ENCODE peak calls at places on chromosome 3, in six cellular contexts. P is OCI-LY7, M is dorsolateral prefrontal cortex, L is ovary, T is iPS DF 6.9, G is tibial artery. R is an unnamed sample.

GRCh38 chr3:46671541-46672348 is 21.7 kb downstream of the ALS2CL start:
- DNase-seq in P (no peak), M (peak; percentile 19), L (peak; percentile 7), T (no peak), G (peak; percentile 50), R (no peak)

GRCh38 chr3:177071496-177072156 is 125.7 kb downstream of the TBL1XR1 start:
- DNase-seq in P (no peak), M (no peak), L (no peak), T (no peak), G (no peak), R (no peak)

GRCh38 chr3:22729981-22730380 is 473.1 kb upstream of the UBE2E2 start:
- DNase-seq in P (no peak), M (no peak), L (no peak), T (no peak), G (no peak), R (no peak)

GRCh38 chr3:127754411-127755304 is 67.7 kb downstream of the MGLL start:
- DNase-seq in P (no peak), M (no peak), L (no peak), T (no peak), G (no peak), R (no peak)

GRCh38 chr3:123655400-123655799 is 70.5 kb upstream of the HACD2 start:
- DNase-seq in P (no peak), M (no peak), L (no peak), T (no peak), G (no peak), R (no peak)

GRCh38 chr3:139317660-139318430 is 26.0 kb upstream of the MRPS22 start:
- DNase-seq in P (no peak), M (no peak), L (no peak), T (no peak), G (no peak), R (no peak)

GRCh38 chr3:189084620-189085019 is 87.2 kb upstream of the TPRG1 start:
- DNase-seq in P (no peak), M (no peak), L (no peak), T (no peak), G (no peak), R (no peak)

GRCh38 chr3:140219923-140220452 is 285.0 kb downstream of the CLSTN2 start:
- DNase-seq in P (no peak), M (no peak), L (no peak), T (no peak), G (no peak), R (no peak)

GRCh38 chr3:69218079-69218478 is 95.7 kb upstream of the LMOD3 start:
- DNase-seq in P (no peak), M (no peak), L (no peak), T (no peak), G (no peak), R (no peak)

GRCh38 chr3:35670408-35670807 is 31.1 kb downstream of the ARPP21 start:
- DNase-seq in P (no peak), M (peak; percentile 33), L (no peak), T (no peak), G (no peak), R (no peak)

GRCh38 chr3:112078125-112079083 is 7.8 kb upstream of the C3orf52 start:
- DNase-seq in P (no peak), M (no peak), L (no peak), T (no peak), G (no peak), R (no peak)

GRCh38 chr3:53166781-53167291 is 5.8 kb downstream of the PRKCD start:
- DNase-seq in P (no peak), M (no peak), L (peak; percentile 31), T (no peak), G (peak; percentile 84), R (peak; percentile 62)

GRCh38 chr3:130699765-130700164 is 46.9 kb downstream of the PIK3R4 start:
- DNase-seq in P (peak; percentile 38), M (no peak), L (no peak), T (no peak), G (no peak), R (no peak)

GRCh38 chr3:23999012-23999641 is 54.0 kb downstream of the NR1D2 start:
- DNase-seq in P (peak; percentile 62), M (peak; percentile 85), L (peak; percentile 58), T (peak; percentile 27), G (peak; percentile 81), R (peak; percentile 14)

GRCh38 chr3:150251187-150251592 is 156.9 kb upstream of the TSC22D2 start:
- DNase-seq in P (no peak), M (no peak), L (no peak), T (no peak), G (no peak), R (peak; percentile 23)

GRCh38 chr3:193605876-193606275 is 12.9 kb downstream of the OPA1 start:
- DNase-seq in P (peak; percentile 73), M (no peak), L (no peak), T (peak; percentile 54), G (no peak), R (peak; percentile 68)

GRCh38 chr3:194206375-194206774 is 70.4 kb downstream of the HES1 start:
- DNase-seq in P (no peak), M (no peak), L (no peak), T (no peak), G (no peak), R (peak; percentile 52)

GRCh38 chr3:50243552-50243895 is 7.5 kb downstream of the GNAI2 start:
- DNase-seq in P (no peak), M (no peak), L (no peak), T (no peak), G (no peak), R (no peak)

GRCh38 chr3:50248387-50248786 is 12.4 kb downstream of the GNAI2 start:
- DNase-seq in P (no peak), M (no peak), L (no peak), T (no peak), G (peak; percentile 80), R (peak; percentile 39)

GRCh38 chr3:50246517-50246954 is 10.5 kb downstream of the GNAI2 start:
- DNase-seq in P (peak; percentile 85), M (no peak), L (no peak), T (no peak), G (no peak), R (peak; percentile 97)

GRCh38 chr3:50245251-50245745 is 9.3 kb downstream of the GNAI2 start:
- DNase-seq in P (no peak), M (no peak), L (no peak), T (no peak), G (no peak), R (peak; percentile 42)

GRCh38 chr3:50245831-50246516 is 10.0 kb downstream of the GNAI2 start:
- DNase-seq in P (peak; percentile 89), M (peak; percentile 89), L (peak; percentile 89), T (no peak), G (peak; percentile 94), R (peak; percentile 34)
- H3K27ac ChIP-seq in P (peak overlapping the region; percentile 79), M (peak overlapping the region; percentile 81), L (peak overlapping the region; percentile 82), T (no peak overlapping the region), G (peak overlapping the region; percentile 63), R (peak overlapping the region; percentile 75)

DNA sequence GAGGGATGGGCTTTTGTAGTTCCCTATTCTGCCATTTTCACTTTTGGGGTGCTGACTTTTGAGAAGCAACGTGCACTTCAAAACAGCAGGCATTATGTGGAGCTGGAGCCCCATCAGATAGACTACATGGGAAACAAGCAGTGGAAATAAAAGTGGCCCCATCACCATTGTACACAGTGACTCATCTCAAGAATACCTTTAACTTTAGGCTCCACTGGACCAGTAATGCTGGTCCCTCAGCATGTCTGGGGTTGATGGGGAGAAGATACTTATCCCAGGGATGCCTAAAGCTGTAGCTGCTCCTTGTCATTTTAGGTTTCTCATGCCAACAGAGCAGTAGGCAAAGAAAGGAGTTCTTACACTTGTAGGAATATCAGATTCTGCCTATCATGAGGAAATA is 45.0 kb downstream of the LSM3 start:
- DNase-seq in P (no peak), M (no peak), L (no peak), T (no peak), G (no peak), R (no peak)
- H3K27ac ChIP-seq in P (no peak overlapping the region), M (no peak overlapping the region), L (no peak overlapping the region), T (no peak overlapping the region), G (no peak overlapping the region), R (no peak overlapping the region)

GRCh38 chr3:72995337-72995736 is 1.3 kb upstream of the PPP4R2 start:
- DNase-seq in P (no peak), M (no peak), L (peak; percentile 17), T (no peak), G (no peak), R (no peak)
- H3K27ac ChIP-seq in P (no peak overlapping the region), M (no peak overlapping the region), L (no peak overlapping the region), T (no peak overlapping the region), G (no peak overlapping the region), R (no peak overlapping the region)

DNA sequence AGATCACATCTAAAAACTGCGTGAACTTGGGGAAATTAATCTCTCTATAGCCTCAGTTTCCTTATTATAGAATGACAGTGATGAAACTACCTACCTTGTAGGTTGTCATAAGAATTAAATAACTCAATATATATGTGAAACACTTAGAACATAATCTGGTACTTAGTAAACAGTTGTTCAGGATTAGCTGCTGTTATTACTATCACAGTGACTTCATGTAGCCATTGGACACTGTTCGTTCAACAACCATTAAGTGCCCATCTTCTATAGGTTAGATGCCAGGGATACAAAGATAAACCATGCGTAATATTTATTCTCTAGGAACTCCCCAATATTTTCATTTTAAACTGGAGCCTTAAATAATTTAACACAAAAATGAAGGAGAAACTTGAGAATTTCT is 329.0 kb upstream of the PROK2 start:
- DNase-seq in P (no peak), M (no peak), L (no peak), T (no peak), G (no peak), R (no peak)
- H3K27ac ChIP-seq in P (no peak overlapping the region), M (no peak overlapping the region), L (no peak overlapping the region), T (no peak overlapping the region), G (no peak overlapping the region), R (no peak overlapping the region)

GRCh38 chr3:100075163-100075562 is 39.1 kb downstream of the FILIP1L start:
- DNase-seq in P (no peak), M (no peak), L (no peak), T (no peak), G (no peak), R (no peak)

GRCh38 chr3:100073555-100074307 is 40.6 kb downstream of the FILIP1L start:
- DNase-seq in P (no peak), M (no peak), L (peak; percentile 63), T (no peak), G (no peak), R (peak; percentile 84)

GRCh38 chr3:100079328-100079727 is 35.0 kb downstream of the FILIP1L start:
- DNase-seq in P (no peak), M (no peak), L (no peak), T (no peak), G (no peak), R (no peak)

GRCh38 chr3:100075731-100076543 is 38.4 kb downstream of the FILIP1L start:
- DNase-seq in P (no peak), M (no peak), L (no peak), T (no peak), G (no peak), R (no peak)

GRCh38 chr3:100076544-100077529 is 37.5 kb downstream of the FILIP1L start:
- DNase-seq in P (no peak), M (no peak), L (peak; percentile 24), T (no peak), G (no peak), R (no peak)
- H3K27ac ChIP-seq in P (no peak overlapping the region), M (no peak overlapping the region), L (no peak overlapping the region), T (no peak overlapping the region), G (peak overlapping the region; percentile 51), R (peak overlapping the region; percentile 31)